ENCODE peak calls at places on chromosomes 6 and 20, in ten cellular contexts. One of them, this sample, is unnamed.

GRCh38 chr6:97524846-97525245 is 241.8 kb upstream of the MMS22L start:
- DNase-seq in neural progenitor cell: peak
- DNase-seq in hepatocyte: no peak
- DNase-seq in stomach: no peak
- DNase-seq in endothelial cell: peak
- DNase-seq in brain microvascular endothelial cell: no peak
- DNase-seq in astrocyte of the spinal cord: peak
- DNase-seq in upper lobe of right lung: no peak
- DNase-seq in foreskin keratinocyte: peak
- DNase-seq in cardiac fibroblast: no peak
- DNase-seq in this sample: no peak

GRCh38 chr20:48574383-48574782 is 253.4 kb downstream of the PREX1 start:
- DNase-seq in endothelial cell: no peak
- DNase-seq in upper lobe of right lung: no peak
- DNase-seq in neural progenitor cell: peak
- DNase-seq in stomach: no peak
- DNase-seq in hepatocyte: no peak
- DNase-seq in cardiac fibroblast: peak
- DNase-seq in brain microvascular endothelial cell: no peak
- DNase-seq in foreskin keratinocyte: no peak
- DNase-seq in astrocyte of the spinal cord: no peak
- DNase-seq in this sample: no peak

GRCh38 chr6:83536034-83536646 is 23.8 kb downstream of the PRSS35 start:
- DNase-seq in neural progenitor cell: peak
- DNase-seq in brain microvascular endothelial cell: peak
- DNase-seq in endothelial cell: peak
- DNase-seq in upper lobe of right lung: no peak
- DNase-seq in stomach: peak
- DNase-seq in cardiac fibroblast: peak
- DNase-seq in hepatocyte: peak
- DNase-seq in astrocyte of the spinal cord: peak
- DNase-seq in foreskin keratinocyte: peak
- DNase-seq in this sample: peak

GRCh38 chr6:150032598-150032997 is 7.3 kb upstream of the RAET1L start:
- DNase-seq in cardiac fibroblast: no peak
- DNase-seq in foreskin keratinocyte: no peak
- DNase-seq in brain microvascular endothelial cell: no peak
- DNase-seq in hepatocyte: no peak
- DNase-seq in upper lobe of right lung: no peak
- DNase-seq in neural progenitor cell: no peak
- DNase-seq in stomach: no peak
- DNase-seq in endothelial cell: no peak
- DNase-seq in astrocyte of the spinal cord: no peak
- DNase-seq in this sample: no peak

GRCh38 chr6:23339268-23339667 is 769.9 kb downstream of the HDGFL1 start:
- DNase-seq in hepatocyte: peak
- DNase-seq in astrocyte of the spinal cord: no peak
- DNase-seq in upper lobe of right lung: no peak
- DNase-seq in cardiac fibroblast: no peak
- DNase-seq in foreskin keratinocyte: no peak
- DNase-seq in stomach: no peak
- DNase-seq in neural progenitor cell: no peak
- DNase-seq in brain microvascular endothelial cell: no peak
- DNase-seq in endothelial cell: no peak
- DNase-seq in this sample: no peak

GRCh38 chr20:62523473-62524203 is 47.8 kb upstream of the GATA5 start:
- DNase-seq in astrocyte of the spinal cord: no peak
- DNase-seq in stomach: no peak
- DNase-seq in endothelial cell: no peak
- DNase-seq in foreskin keratinocyte: no peak
- DNase-seq in hepatocyte: peak
- DNase-seq in upper lobe of right lung: no peak
- DNase-seq in neural progenitor cell: peak
- DNase-seq in brain microvascular endothelial cell: no peak
- DNase-seq in cardiac fibroblast: no peak
- DNase-seq in this sample: no peak

GRCh38 chr6:7906741-7907140 is 3.8 kb downstream of the TXNDC5 start:
- DNase-seq in neural progenitor cell: no peak
- DNase-seq in endothelial cell: no peak
- DNase-seq in upper lobe of right lung: no peak
- DNase-seq in stomach: no peak
- DNase-seq in brain microvascular endothelial cell: no peak
- DNase-seq in cardiac fibroblast: no peak
- DNase-seq in hepatocyte: no peak
- DNase-seq in foreskin keratinocyte: no peak
- DNase-seq in astrocyte of the spinal cord: no peak
- DNase-seq in this sample: no peak

GRCh38 chr6:26222587-26222986 is 135.4 kb downstream of the HFE start:
- DNase-seq in upper lobe of right lung: no peak
- DNase-seq in hepatocyte: no peak
- DNase-seq in endothelial cell: no peak
- DNase-seq in astrocyte of the spinal cord: no peak
- DNase-seq in brain microvascular endothelial cell: no peak
- DNase-seq in neural progenitor cell: no peak
- DNase-seq in foreskin keratinocyte: no peak
- DNase-seq in cardiac fibroblast: no peak
- DNase-seq in stomach: no peak
- DNase-seq in this sample: no peak

GRCh38 chr6:53618219-53618618 is 47.3 kb downstream of the KLHL31 start:
- DNase-seq in cardiac fibroblast: no peak
- DNase-seq in brain microvascular endothelial cell: no peak
- DNase-seq in endothelial cell: no peak
- DNase-seq in neural progenitor cell: no peak
- DNase-seq in foreskin keratinocyte: no peak
- DNase-seq in astrocyte of the spinal cord: no peak
- DNase-seq in upper lobe of right lung: no peak
- DNase-seq in hepatocyte: no peak
- DNase-seq in stomach: no peak
- DNase-seq in this sample: no peak

GRCh38 chr20:24488800-24489175 is 19.4 kb downstream of the SYNDIG1 start:
- DNase-seq in astrocyte of the spinal cord: no peak
- DNase-seq in endothelial cell: no peak
- DNase-seq in upper lobe of right lung: no peak
- DNase-seq in foreskin keratinocyte: no peak
- DNase-seq in brain microvascular endothelial cell: no peak
- DNase-seq in neural progenitor cell: no peak
- DNase-seq in stomach: no peak
- DNase-seq in cardiac fibroblast: no peak
- DNase-seq in hepatocyte: no peak
- DNase-seq in this sample: no peak

GRCh38 chr6:32148722-32149576 is 2.8 kb downstream of the PRRT1 start:
- DNase-seq in cardiac fibroblast: peak
- DNase-seq in astrocyte of the spinal cord: peak
- DNase-seq in stomach: peak
- DNase-seq in brain microvascular endothelial cell: peak
- DNase-seq in neural progenitor cell: peak
- DNase-seq in upper lobe of right lung: peak
- DNase-seq in endothelial cell: peak
- DNase-seq in foreskin keratinocyte: peak
- DNase-seq in hepatocyte: peak
- DNase-seq in this sample: no peak

GRCh38 chr20:47551841-47552240 is 50.2 kb downstream of the NCOA3 start:
- DNase-seq in foreskin keratinocyte: peak
- DNase-seq in neural progenitor cell: no peak
- DNase-seq in cardiac fibroblast: peak
- DNase-seq in astrocyte of the spinal cord: no peak
- DNase-seq in stomach: no peak
- DNase-seq in brain microvascular endothelial cell: peak
- DNase-seq in upper lobe of right lung: no peak
- DNase-seq in hepatocyte: no peak
- DNase-seq in endothelial cell: no peak
- DNase-seq in this sample: no peak

GRCh38 chr6:158172001-158172400 is 3.9 kb downstream of the GTF2H5 start:
- DNase-seq in upper lobe of right lung: no peak
- DNase-seq in foreskin keratinocyte: no peak
- DNase-seq in stomach: no peak
- DNase-seq in cardiac fibroblast: no peak
- DNase-seq in neural progenitor cell: no peak
- DNase-seq in brain microvascular endothelial cell: no peak
- DNase-seq in endothelial cell: no peak
- DNase-seq in astrocyte of the spinal cord: no peak
- DNase-seq in hepatocyte: no peak
- DNase-seq in this sample: no peak

GRCh38 chr6:136181191-136181833 is 68.8 kb downstream of the MTFR2 start:
- DNase-seq in upper lobe of right lung: no peak
- DNase-seq in cardiac fibroblast: peak
- DNase-seq in hepatocyte: no peak
- DNase-seq in brain microvascular endothelial cell: no peak
- DNase-seq in foreskin keratinocyte: no peak
- DNase-seq in neural progenitor cell: no peak
- DNase-seq in endothelial cell: no peak
- DNase-seq in stomach: no peak
- DNase-seq in astrocyte of the spinal cord: peak
- DNase-seq in this sample: no peak

GRCh38 chr20:31494131-31494530 is 19.0 kb downstream of the REM1 start:
- DNase-seq in neural progenitor cell: peak
- DNase-seq in upper lobe of right lung: no peak
- DNase-seq in cardiac fibroblast: peak
- DNase-seq in brain microvascular endothelial cell: no peak
- DNase-seq in stomach: no peak
- DNase-seq in astrocyte of the spinal cord: no peak
- DNase-seq in hepatocyte: peak
- DNase-seq in endothelial cell: peak
- DNase-seq in foreskin keratinocyte: peak
- DNase-seq in this sample: no peak
- TF ChIP-seq CTCF in neural progenitor cell: peak
- TF ChIP-seq CTCF in upper lobe of right lung: peak
- TF ChIP-seq CTCF in cardiac fibroblast: peak
- TF ChIP-seq CTCF in brain microvascular endothelial cell: peak
- TF ChIP-seq CTCF in stomach: no peak
- TF ChIP-seq CTCF in astrocyte of the spinal cord: peak
- TF ChIP-seq CTCF in hepatocyte: peak
- TF ChIP-seq CTCF in endothelial cell: peak
- TF ChIP-seq CTCF in foreskin keratinocyte: peak
- TF ChIP-seq CTCF in this sample: peak

DNA sequence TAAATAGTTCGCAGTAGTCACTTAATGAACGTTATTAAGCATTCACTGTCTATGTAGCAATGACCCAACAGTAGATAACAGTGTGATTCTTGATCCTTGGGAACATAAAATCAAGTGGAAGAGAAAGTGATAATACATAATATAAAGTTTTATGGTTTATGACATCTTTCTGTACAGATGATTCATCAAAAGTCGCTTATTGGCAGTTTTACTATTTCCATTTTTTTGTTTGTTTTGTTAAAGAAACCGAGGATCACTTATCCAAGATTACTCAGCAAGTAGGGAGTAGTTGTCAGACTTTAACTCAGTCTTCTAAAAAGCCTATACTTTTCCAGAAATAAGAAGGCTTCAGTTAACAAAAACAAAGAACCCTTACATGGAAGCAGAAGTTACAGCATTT is 260.8 kb downstream of the ZFAND3 start:
- DNase-seq in neural progenitor cell: no peak
- DNase-seq in stomach: no peak
- DNase-seq in astrocyte of the spinal cord: peak
- DNase-seq in foreskin keratinocyte: no peak
- DNase-seq in brain microvascular endothelial cell: no peak
- DNase-seq in upper lobe of right lung: no peak
- DNase-seq in hepatocyte: no peak
- DNase-seq in cardiac fibroblast: peak
- DNase-seq in endothelial cell: no peak
- DNase-seq in this sample: no peak
- TF ChIP-seq CTCF in neural progenitor cell: no peak
- TF ChIP-seq CTCF in stomach: no peak
- TF ChIP-seq CTCF in astrocyte of the spinal cord: no peak
- TF ChIP-seq CTCF in foreskin keratinocyte: no peak
- TF ChIP-seq CTCF in brain microvascular endothelial cell: no peak
- TF ChIP-seq CTCF in upper lobe of right lung: no peak
- TF ChIP-seq CTCF in hepatocyte: no peak
- TF ChIP-seq CTCF in cardiac fibroblast: no peak
- TF ChIP-seq CTCF in endothelial cell: no peak
- TF ChIP-seq CTCF in this sample: no peak

GRCh38 chr6:129329677-129330076 is 380.3 kb downstream of the ARHGAP18 start:
- DNase-seq in neural progenitor cell: no peak
- DNase-seq in astrocyte of the spinal cord: no peak
- DNase-seq in stomach: no peak
- DNase-seq in endothelial cell: no peak
- DNase-seq in foreskin keratinocyte: no peak
- DNase-seq in cardiac fibroblast: no peak
- DNase-seq in brain microvascular endothelial cell: no peak
- DNase-seq in hepatocyte: no peak
- DNase-seq in upper lobe of right lung: no peak
- DNase-seq in this sample: no peak
- TF ChIP-seq CTCF in neural progenitor cell: no peak
- TF ChIP-seq CTCF in astrocyte of the spinal cord: no peak
- TF ChIP-seq CTCF in stomach: no peak
- TF ChIP-seq CTCF in endothelial cell: no peak
- TF ChIP-seq CTCF in foreskin keratinocyte: no peak
- TF ChIP-seq CTCF in cardiac fibroblast: no peak
- TF ChIP-seq CTCF in brain microvascular endothelial cell: no peak
- TF ChIP-seq CTCF in hepatocyte: no peak
- TF ChIP-seq CTCF in upper lobe of right lung: no peak
- TF ChIP-seq CTCF in this sample: no peak

DNA sequence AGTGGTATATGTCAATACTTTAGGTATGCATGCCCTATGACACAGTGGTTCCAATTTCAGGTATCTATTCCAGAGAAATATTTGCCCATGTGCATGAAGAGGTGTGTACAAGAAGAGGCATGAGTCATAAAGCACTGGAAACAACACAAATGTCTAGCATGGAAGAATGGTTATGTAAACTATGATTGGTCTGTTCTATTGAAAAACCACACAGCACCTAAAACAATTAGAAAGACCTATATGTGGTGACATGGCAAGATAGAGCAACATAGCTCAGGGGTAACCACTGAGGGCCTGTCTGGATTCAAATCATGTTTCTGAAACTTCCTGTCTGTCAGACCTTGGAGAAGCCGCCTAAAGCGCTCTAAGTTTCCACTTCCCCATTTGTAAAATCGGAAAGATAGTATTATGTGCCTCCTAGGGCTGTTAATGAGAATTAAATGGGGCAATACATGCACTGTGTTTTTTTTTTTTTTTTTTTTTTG is 76.0 kb upstream of the SHLD1 start:
- DNase-seq in cardiac fibroblast: peak
- DNase-seq in foreskin keratinocyte: peak
- DNase-seq in endothelial cell: no peak
- DNase-seq in upper lobe of right lung: no peak
- DNase-seq in hepatocyte: no peak
- DNase-seq in astrocyte of the spinal cord: peak
- DNase-seq in stomach: no peak
- DNase-seq in brain microvascular endothelial cell: no peak
- DNase-seq in neural progenitor cell: no peak
- DNase-seq in this sample: no peak
- TF ChIP-seq CTCF in cardiac fibroblast: no peak
- TF ChIP-seq CTCF in foreskin keratinocyte: no peak
- TF ChIP-seq CTCF in endothelial cell: no peak
- TF ChIP-seq CTCF in upper lobe of right lung: no peak
- TF ChIP-seq CTCF in hepatocyte: no peak
- TF ChIP-seq CTCF in astrocyte of the spinal cord: no peak
- TF ChIP-seq CTCF in stomach: no peak
- TF ChIP-seq CTCF in brain microvascular endothelial cell: no peak
- TF ChIP-seq CTCF in neural progenitor cell: no peak
- TF ChIP-seq CTCF in this sample: no peak